ENCODE peak calls at places on chromosomes 5 and 9, in ten cellular contexts. One of them, this sample, is unnamed.

GRCh38 chr5:171152382-171152781 is 156.7 kb upstream of the TLX3 start:
- DNase-seq in NCI-H774: no peak
- DNase-seq in fibroblast of the conjunctiva: no peak
- DNase-seq in effector memory CD8-positive, alpha-beta T cell: no peak
- DNase-seq in T-helper 2 cell: no peak
- DNase-seq in CD4-positive, alpha-beta T cell: no peak
- DNase-seq in H54: peak; percentile 0
- DNase-seq in tibial nerve: no peak
- DNase-seq in mesothelial cell of epicardium: no peak
- DNase-seq in Right ventricle myocardium superior: no peak
- DNase-seq in this sample: peak; percentile 2

GRCh38 chr5:143495823-143496275 is 92.4 kb upstream of the NR3C1 start:
- DNase-seq in NCI-H774: no peak
- DNase-seq in fibroblast of the conjunctiva: peak; percentile 50
- DNase-seq in effector memory CD8-positive, alpha-beta T cell: no peak
- DNase-seq in T-helper 2 cell: no peak
- DNase-seq in CD4-positive, alpha-beta T cell: no peak
- DNase-seq in H54: no peak
- DNase-seq in tibial nerve: no peak
- DNase-seq in mesothelial cell of epicardium: no peak
- DNase-seq in Right ventricle myocardium superior: no peak
- DNase-seq in this sample: peak; percentile 13

GRCh38 chr9:35958104-35958825 is at the start of gene OR2S2:
- DNase-seq in NCI-H774: no peak
- DNase-seq in fibroblast of the conjunctiva: no peak
- DNase-seq in effector memory CD8-positive, alpha-beta T cell: no peak
- DNase-seq in T-helper 2 cell: no peak
- DNase-seq in CD4-positive, alpha-beta T cell: no peak
- DNase-seq in H54: no peak
- DNase-seq in tibial nerve: no peak
- DNase-seq in mesothelial cell of epicardium: no peak
- DNase-seq in Right ventricle myocardium superior: no peak
- DNase-seq in this sample: no peak

GRCh38 chr9:129336601-129337286 is 158.7 kb upstream of the IER5L start:
- DNase-seq in NCI-H774: no peak
- DNase-seq in fibroblast of the conjunctiva: no peak
- DNase-seq in effector memory CD8-positive, alpha-beta T cell: no peak
- DNase-seq in T-helper 2 cell: peak; percentile 29
- DNase-seq in CD4-positive, alpha-beta T cell: no peak
- DNase-seq in H54: no peak
- DNase-seq in tibial nerve: no peak
- DNase-seq in mesothelial cell of epicardium: no peak
- DNase-seq in Right ventricle myocardium superior: no peak
- DNase-seq in this sample: no peak

GRCh38 chr5:142748568-142749249 is 21.5 kb upstream of the ARHGAP26 start:
- DNase-seq in NCI-H774: no peak
- DNase-seq in fibroblast of the conjunctiva: no peak
- DNase-seq in effector memory CD8-positive, alpha-beta T cell: peak; percentile 41
- DNase-seq in T-helper 2 cell: peak; percentile 45
- DNase-seq in CD4-positive, alpha-beta T cell: peak; percentile 29
- DNase-seq in H54: no peak
- DNase-seq in tibial nerve: no peak
- DNase-seq in mesothelial cell of epicardium: no peak
- DNase-seq in Right ventricle myocardium superior: peak; percentile 52
- DNase-seq in this sample: peak; percentile 44

GRCh38 chr9:93677641-93678136 is 101.3 kb downstream of the PHF2 start:
- DNase-seq in NCI-H774: no peak
- DNase-seq in fibroblast of the conjunctiva: no peak
- DNase-seq in effector memory CD8-positive, alpha-beta T cell: no peak
- DNase-seq in T-helper 2 cell: no peak
- DNase-seq in CD4-positive, alpha-beta T cell: no peak
- DNase-seq in H54: no peak
- DNase-seq in tibial nerve: no peak
- DNase-seq in mesothelial cell of epicardium: peak; percentile 27
- DNase-seq in Right ventricle myocardium superior: peak; percentile 18
- DNase-seq in this sample: no peak

GRCh38 chr5:71960196-71960595 is 147.1 kb upstream of the MAP1B start:
- DNase-seq in NCI-H774: no peak
- DNase-seq in fibroblast of the conjunctiva: no peak
- DNase-seq in effector memory CD8-positive, alpha-beta T cell: no peak
- DNase-seq in T-helper 2 cell: no peak
- DNase-seq in CD4-positive, alpha-beta T cell: no peak
- DNase-seq in H54: no peak
- DNase-seq in tibial nerve: no peak
- DNase-seq in mesothelial cell of epicardium: no peak
- DNase-seq in Right ventricle myocardium superior: no peak
- DNase-seq in this sample: no peak

GRCh38 chr5:2156358-2157059 is 273.8 kb upstream of the IRX4 start:
- DNase-seq in NCI-H774: no peak
- DNase-seq in fibroblast of the conjunctiva: no peak
- DNase-seq in effector memory CD8-positive, alpha-beta T cell: no peak
- DNase-seq in T-helper 2 cell: no peak
- DNase-seq in CD4-positive, alpha-beta T cell: no peak
- DNase-seq in H54: no peak
- DNase-seq in tibial nerve: no peak
- DNase-seq in mesothelial cell of epicardium: no peak
- DNase-seq in Right ventricle myocardium superior: no peak
- DNase-seq in this sample: no peak

GRCh38 chr5:13745508-13745907 is 199.0 kb downstream of the DNAH5 start:
- DNase-seq in NCI-H774: no peak
- DNase-seq in fibroblast of the conjunctiva: no peak
- DNase-seq in effector memory CD8-positive, alpha-beta T cell: no peak
- DNase-seq in T-helper 2 cell: no peak
- DNase-seq in CD4-positive, alpha-beta T cell: no peak
- DNase-seq in H54: peak; percentile 7
- DNase-seq in tibial nerve: no peak
- DNase-seq in mesothelial cell of epicardium: no peak
- DNase-seq in Right ventricle myocardium superior: no peak
- DNase-seq in this sample: peak; percentile 26

GRCh38 chr5:17132444-17133083 is 84.9 kb upstream of the BASP1 start:
- DNase-seq in NCI-H774: peak; percentile 7
- DNase-seq in fibroblast of the conjunctiva: no peak
- DNase-seq in effector memory CD8-positive, alpha-beta T cell: no peak
- DNase-seq in T-helper 2 cell: peak; percentile 11
- DNase-seq in CD4-positive, alpha-beta T cell: no peak
- DNase-seq in H54: peak; percentile 30
- DNase-seq in tibial nerve: no peak
- DNase-seq in mesothelial cell of epicardium: no peak
- DNase-seq in Right ventricle myocardium superior: no peak
- DNase-seq in this sample: peak; percentile 37

GRCh38 chr5:3265131-3265885 is 330.3 kb upstream of the IRX1 start:
- DNase-seq in NCI-H774: no peak
- DNase-seq in fibroblast of the conjunctiva: no peak
- DNase-seq in effector memory CD8-positive, alpha-beta T cell: no peak
- DNase-seq in T-helper 2 cell: no peak
- DNase-seq in CD4-positive, alpha-beta T cell: no peak
- DNase-seq in H54: no peak
- DNase-seq in tibial nerve: no peak
- DNase-seq in mesothelial cell of epicardium: no peak
- DNase-seq in Right ventricle myocardium superior: no peak
- DNase-seq in this sample: no peak

This sample was measured in A549.